ENCODE peak calls at places on chromosomes 6 and 20, in six cellular contexts. One of them, this sample, is unnamed.

GRCh38 chr6:72825265-72825918 is 203.5 kb downstream of the KCNQ5 start:
- DNase-seq in NCI-H69: no peak
- DNase-seq in activated CD4-positive, CD25-positive, alpha-beta regulatory T cell: no peak
- DNase-seq in fibroblast of mammary gland: peak; percentile 65
- DNase-seq in amniotic stem cell: no peak
- DNase-seq in ACHN: peak; percentile 33
- DNase-seq in this sample: no peak

GRCh38 chr6:72740135-72740534 is 118.3 kb downstream of the KCNQ5 start:
- DNase-seq in fibroblast of mammary gland: no peak
- DNase-seq in NCI-H69: no peak
- DNase-seq in ACHN: no peak
- DNase-seq in amniotic stem cell: no peak
- DNase-seq in activated CD4-positive, CD25-positive, alpha-beta regulatory T cell: no peak
- DNase-seq in this sample: no peak

GRCh38 chr6:47179286-47179685 is 130.4 kb downstream of the TNFRSF21 start:
- DNase-seq in activated CD4-positive, CD25-positive, alpha-beta regulatory T cell: no peak
- DNase-seq in ACHN: no peak
- DNase-seq in amniotic stem cell: no peak
- DNase-seq in NCI-H69: no peak
- DNase-seq in fibroblast of mammary gland: no peak
- DNase-seq in this sample: no peak

GRCh38 chr20:6866741-6867140 is 99.3 kb downstream of the BMP2 start:
- DNase-seq in NCI-H69: peak; percentile 56
- DNase-seq in ACHN: no peak
- DNase-seq in amniotic stem cell: no peak
- DNase-seq in activated CD4-positive, CD25-positive, alpha-beta regulatory T cell: no peak
- DNase-seq in fibroblast of mammary gland: no peak
- DNase-seq in this sample: no peak

GRCh38 chr20:33290852-33291251 is 7.8 kb downstream of the BPIFB1 start:
- DNase-seq in NCI-H69: no peak
- DNase-seq in ACHN: no peak
- DNase-seq in activated CD4-positive, CD25-positive, alpha-beta regulatory T cell: no peak
- DNase-seq in fibroblast of mammary gland: no peak
- DNase-seq in amniotic stem cell: no peak
- DNase-seq in this sample: no peak

GRCh38 chr6:84019812-84020211 is 13.8 kb upstream of the MRAP2 start:
- DNase-seq in ACHN: no peak
- DNase-seq in NCI-H69: peak; percentile 80
- DNase-seq in fibroblast of mammary gland: no peak
- DNase-seq in amniotic stem cell: no peak
- DNase-seq in activated CD4-positive, CD25-positive, alpha-beta regulatory T cell: no peak
- DNase-seq in this sample: no peak

GRCh38 chr6:121573466-121573865 is 138.0 kb downstream of the GJA1 start:
- DNase-seq in activated CD4-positive, CD25-positive, alpha-beta regulatory T cell: no peak
- DNase-seq in amniotic stem cell: no peak
- DNase-seq in ACHN: no peak
- DNase-seq in fibroblast of mammary gland: peak; percentile 10
- DNase-seq in NCI-H69: no peak
- DNase-seq in this sample: no peak

GRCh38 chr20:44109951-44110361 is 77.0 kb downstream of the JPH2 start:
- DNase-seq in ACHN: no peak
- DNase-seq in amniotic stem cell: no peak
- DNase-seq in NCI-H69: no peak
- DNase-seq in activated CD4-positive, CD25-positive, alpha-beta regulatory T cell: no peak
- DNase-seq in fibroblast of mammary gland: no peak
- DNase-seq in this sample: peak; percentile 65

GRCh38 chr6:25315778-25316177 is 36.6 kb downstream of the CARMIL1 start:
- DNase-seq in NCI-H69: peak; percentile 43
- DNase-seq in ACHN: no peak
- DNase-seq in activated CD4-positive, CD25-positive, alpha-beta regulatory T cell: no peak
- DNase-seq in fibroblast of mammary gland: no peak
- DNase-seq in amniotic stem cell: no peak
- DNase-seq in this sample: no peak

GRCh38 chr6:149334201-149334600 is 16.7 kb downstream of the TAB2 start:
- DNase-seq in amniotic stem cell: no peak
- DNase-seq in activated CD4-positive, CD25-positive, alpha-beta regulatory T cell: no peak
- DNase-seq in fibroblast of mammary gland: peak; percentile 69
- DNase-seq in ACHN: peak; percentile 48
- DNase-seq in NCI-H69: no peak
- DNase-seq in this sample: no peak

GRCh38 chr6:122779672-122780066 is at the start of gene FABP7:
- DNase-seq in fibroblast of mammary gland: no peak
- DNase-seq in amniotic stem cell: no peak
- DNase-seq in activated CD4-positive, CD25-positive, alpha-beta regulatory T cell: no peak
- DNase-seq in NCI-H69: no peak
- DNase-seq in ACHN: no peak
- DNase-seq in this sample: no peak

GRCh38 chr20:11156922-11157321 is 483.1 kb upstream of the JAG1 start:
- DNase-seq in ACHN: no peak
- DNase-seq in amniotic stem cell: no peak
- DNase-seq in NCI-H69: no peak
- DNase-seq in activated CD4-positive, CD25-positive, alpha-beta regulatory T cell: no peak
- DNase-seq in fibroblast of mammary gland: no peak
- DNase-seq in this sample: no peak

GRCh38 chr20:3328501-3328900 is 79.0 kb downstream of the DNAAF9 start:
- DNase-seq in amniotic stem cell: no peak
- DNase-seq in activated CD4-positive, CD25-positive, alpha-beta regulatory T cell: no peak
- DNase-seq in fibroblast of mammary gland: no peak
- DNase-seq in NCI-H69: no peak
- DNase-seq in ACHN: no peak
- DNase-seq in this sample: no peak

GRCh38 chr6:129475477-129476247 is 234.3 kb downstream of the ARHGAP18 start:
- DNase-seq in ACHN: no peak
- DNase-seq in amniotic stem cell: no peak
- DNase-seq in fibroblast of mammary gland: no peak
- DNase-seq in activated CD4-positive, CD25-positive, alpha-beta regulatory T cell: no peak
- DNase-seq in NCI-H69: no peak
- DNase-seq in this sample: no peak

GRCh38 chr6:47057830-47058540 is 15.9 kb upstream of the ADGRF1 start:
- DNase-seq in fibroblast of mammary gland: peak; percentile 20
- DNase-seq in NCI-H69: no peak
- DNase-seq in ACHN: no peak
- DNase-seq in amniotic stem cell: no peak
- DNase-seq in activated CD4-positive, CD25-positive, alpha-beta regulatory T cell: no peak
- DNase-seq in this sample: no peak

GRCh38 chr6:100673641-100674040 is 207.5 kb downstream of the ASCC3 start:
- DNase-seq in ACHN: no peak
- DNase-seq in activated CD4-positive, CD25-positive, alpha-beta regulatory T cell: no peak
- DNase-seq in NCI-H69: no peak
- DNase-seq in amniotic stem cell: no peak
- DNase-seq in fibroblast of mammary gland: no peak
- DNase-seq in this sample: no peak

GRCh38 chr20:38084425-38084951 is 50.9 kb downstream of the RPRD1B start:
- DNase-seq in NCI-H69: no peak
- DNase-seq in amniotic stem cell: peak; percentile 63
- DNase-seq in activated CD4-positive, CD25-positive, alpha-beta regulatory T cell: no peak
- DNase-seq in fibroblast of mammary gland: no peak
- DNase-seq in ACHN: no peak
- DNase-seq in this sample: no peak

GRCh38 chr6:31821301-31822037 is 6.1 kb upstream of the HSPA1B start:
- DNase-seq in ACHN: no peak
- DNase-seq in amniotic stem cell: no peak
- DNase-seq in NCI-H69: peak; percentile 86
- DNase-seq in activated CD4-positive, CD25-positive, alpha-beta regulatory T cell: no peak
- DNase-seq in fibroblast of mammary gland: peak; percentile 41
- DNase-seq in this sample: no peak

GRCh38 chr20:39069976-39070375 is 107.8 kb downstream of the DHX35 start:
- DNase-seq in NCI-H69: no peak
- DNase-seq in activated CD4-positive, CD25-positive, alpha-beta regulatory T cell: no peak
- DNase-seq in fibroblast of mammary gland: peak; percentile 7
- DNase-seq in amniotic stem cell: no peak
- DNase-seq in ACHN: no peak
- DNase-seq in this sample: no peak

GRCh38 chr6:85864453-85865401 is 222.0 kb upstream of the SYNCRIP start:
- DNase-seq in activated CD4-positive, CD25-positive, alpha-beta regulatory T cell: no peak
- DNase-seq in NCI-H69: no peak
- DNase-seq in amniotic stem cell: no peak
- DNase-seq in ACHN: no peak
- DNase-seq in fibroblast of mammary gland: peak; percentile 34
- DNase-seq in this sample: no peak

GRCh38 chr6:34305982-34306702 is 57.3 kb upstream of the SMIM29 start:
- DNase-seq in ACHN: no peak
- DNase-seq in activated CD4-positive, CD25-positive, alpha-beta regulatory T cell: no peak
- DNase-seq in NCI-H69: peak; percentile 46
- DNase-seq in amniotic stem cell: no peak
- DNase-seq in fibroblast of mammary gland: peak; percentile 22
- DNase-seq in this sample: no peak

GRCh38 chr6:128492386-128492785 is 28.0 kb downstream of the PTPRK start:
- DNase-seq in ACHN: no peak
- DNase-seq in amniotic stem cell: no peak
- DNase-seq in activated CD4-positive, CD25-positive, alpha-beta regulatory T cell: no peak
- DNase-seq in fibroblast of mammary gland: no peak
- DNase-seq in NCI-H69: no peak
- DNase-seq in this sample: no peak

GRCh38 chr6:16805190-16805860 is 44.1 kb upstream of the ATXN1 start:
- DNase-seq in activated CD4-positive, CD25-positive, alpha-beta regulatory T cell: no peak
- DNase-seq in ACHN: no peak
- DNase-seq in NCI-H69: peak; percentile 98
- DNase-seq in fibroblast of mammary gland: peak; percentile 23
- DNase-seq in amniotic stem cell: no peak
- DNase-seq in this sample: no peak

GRCh38 chr20:17227669-17228623 is 1.1 kb downstream of the PCSK2 start:
- DNase-seq in NCI-H69: peak; percentile 91
- DNase-seq in ACHN: peak; percentile 14
- DNase-seq in fibroblast of mammary gland: no peak
- DNase-seq in activated CD4-positive, CD25-positive, alpha-beta regulatory T cell: no peak
- DNase-seq in amniotic stem cell: no peak
- DNase-seq in this sample: no peak

GRCh38 chr6:35319346-35320030 is 21.9 kb downstream of the DEF6 start:
- DNase-seq in activated CD4-positive, CD25-positive, alpha-beta regulatory T cell: no peak
- DNase-seq in NCI-H69: no peak
- DNase-seq in amniotic stem cell: no peak
- DNase-seq in ACHN: no peak
- DNase-seq in fibroblast of mammary gland: no peak
- DNase-seq in this sample: peak; percentile 72

GRCh38 chr6:24950210-24950941 is 14.6 kb upstream of the RIPOR2 start:
- DNase-seq in ACHN: no peak
- DNase-seq in fibroblast of mammary gland: no peak
- DNase-seq in NCI-H69: no peak
- DNase-seq in activated CD4-positive, CD25-positive, alpha-beta regulatory T cell: no peak
- DNase-seq in amniotic stem cell: no peak
- DNase-seq in this sample: no peak

GRCh38 chr20:38094968-38095689 is 61.6 kb downstream of the RPRD1B start:
- DNase-seq in NCI-H69: no peak
- DNase-seq in amniotic stem cell: no peak
- DNase-seq in fibroblast of mammary gland: peak; percentile 24
- DNase-seq in activated CD4-positive, CD25-positive, alpha-beta regulatory T cell: no peak
- DNase-seq in ACHN: no peak
- DNase-seq in this sample: no peak

GRCh38 chr6:146913842-146914562 is 290.2 kb upstream of the STXBP5 start:
- DNase-seq in activated CD4-positive, CD25-positive, alpha-beta regulatory T cell: no peak
- DNase-seq in ACHN: peak; percentile 98
- DNase-seq in NCI-H69: no peak
- DNase-seq in fibroblast of mammary gland: peak; percentile 99
- DNase-seq in amniotic stem cell: peak; percentile 88
- DNase-seq in this sample: no peak

GRCh38 chr6:42545226-42545773 is 18.5 kb upstream of the UBR2 start:
- DNase-seq in NCI-H69: peak; percentile 77
- DNase-seq in fibroblast of mammary gland: no peak
- DNase-seq in ACHN: no peak
- DNase-seq in activated CD4-positive, CD25-positive, alpha-beta regulatory T cell: no peak
- DNase-seq in amniotic stem cell: no peak
- DNase-seq in this sample: no peak

This sample was measured in vagina.